ENCODE peak calls at places on chromosomes 2 and 18, in five cellular contexts. L, C, N, M and V are unnamed samples.

GRCh38 chr2:52036853-52037252 is 1004.9 kb upstream of the NRXN1 start:
- DNase-seq in L (no peak), C (no peak), N (no peak), M (no peak), V (no peak)

GRCh38 chr2:2660789-2661355 is 329.8 kb upstream of the MYT1L start:
- DNase-seq in L (no peak), C (no peak), N (no peak), M (no peak), V (no peak)

GRCh38 chr2:8312861-8313768 is 368.7 kb upstream of the ID2 start:
- DNase-seq in L (no peak), C (no peak), N (no peak), M (peak), V (no peak)

GRCh38 chr2:202387608-202388342 is 11.6 kb downstream of the BMPR2 start:
- DNase-seq in L (no peak), C (no peak), N (no peak), M (no peak), V (no peak)

GRCh38 chr2:50143822-50144575 is 887.9 kb downstream of the NRXN1 start:
- DNase-seq in L (no peak), C (no peak), N (peak), M (peak), V (no peak)

GRCh38 chr18:22378672-22379282 is 38.9 kb downstream of the CTAGE1 start:
- DNase-seq in L (no peak), C (peak), N (peak), M (peak), V (no peak)

GRCh38 chr2:205662389-205662965 is 19.8 kb upstream of the NRP2 start:
- DNase-seq in L (no peak), C (no peak), N (no peak), M (no peak), V (no peak)

GRCh38 chr18:60066576-60066975 is 166.8 kb downstream of the PMAIP1 start:
- DNase-seq in L (no peak), C (no peak), N (no peak), M (no peak), V (no peak)

GRCh38 chr2:98486374-98486981 is 41.8 kb downstream of the INPP4A start:
- DNase-seq in L (no peak), C (no peak), N (no peak), M (no peak), V (no peak)

GRCh38 chr2:46635442-46635841 is 156.1 kb downstream of the TMEM247 start:
- DNase-seq in L (no peak), C (no peak), N (no peak), M (no peak), V (no peak)

GRCh38 chr2:233354971-233355574 is 779 bp downstream of the DGKD start:
- DNase-seq in L (peak), C (peak), N (peak), M (peak), V (peak)

GRCh38 chr2:120012363-120012762 is 514 bp upstream of the EPB41L5 start:
- DNase-seq in L (no peak), C (no peak), N (no peak), M (no peak), V (no peak)
- H3K4me3 ChIP-seq in L (peak), C (peak), N (peak), M (peak), V (peak)

GRCh38 chr2:30148850-30149249 is 2.0 kb downstream of the YPEL5 start:
- DNase-seq in L (no peak), C (no peak), N (no peak), M (no peak), V (no peak)

GRCh38 chr2:30150786-30151185 is 4.0 kb downstream of the YPEL5 start:
- DNase-seq in L (no peak), C (no peak), N (no peak), M (no peak), V (no peak)

GRCh38 chr2:30149976-30150375 is 3.2 kb downstream of the YPEL5 start:
- DNase-seq in L (no peak), C (no peak), N (no peak), M (no peak), V (no peak)

GRCh38 chr2:30147715-30148611 is 1.2 kb downstream of the YPEL5 start:
- DNase-seq in L (peak), C (peak), N (peak), M (peak), V (peak)

GRCh38 chr2:30149513-30149912 is 2.7 kb downstream of the YPEL5 start:
- DNase-seq in L (no peak), C (no peak), N (peak), M (no peak), V (no peak)
- H3K27ac ChIP-seq in L (no peak), C (no peak), N (no peak), M (no peak), V (no peak)

GRCh38 chr18:75173125-75173432 is 35.9 kb downstream of the PTGR3 start:
- DNase-seq in L (no peak), C (no peak), N (no peak), M (peak), V (no peak)
- TF ChIP-seq CTCF in L (no peak), C (peak), N (no peak), M (no peak), V (peak)

GRCh38 chr2:101306410-101306809 is 2.1 kb downstream of the RNF149 start:
- DNase-seq in L (no peak), C (no peak), N (no peak), M (no peak), V (no peak)

GRCh38 chr2:101305492-101306123 is 2.9 kb downstream of the RNF149 start:
- DNase-seq in L (no peak), C (no peak), N (no peak), M (peak), V (no peak)

GRCh38 chr2:101303688-101304087 is 4.8 kb downstream of the RNF149 start:
- DNase-seq in L (no peak), C (no peak), N (no peak), M (no peak), V (no peak)

GRCh38 chr2:101307503-101307902 is 998 bp downstream of the RNF149 start:
- DNase-seq in L (no peak), C (no peak), N (no peak), M (no peak), V (no peak)

DNA sequence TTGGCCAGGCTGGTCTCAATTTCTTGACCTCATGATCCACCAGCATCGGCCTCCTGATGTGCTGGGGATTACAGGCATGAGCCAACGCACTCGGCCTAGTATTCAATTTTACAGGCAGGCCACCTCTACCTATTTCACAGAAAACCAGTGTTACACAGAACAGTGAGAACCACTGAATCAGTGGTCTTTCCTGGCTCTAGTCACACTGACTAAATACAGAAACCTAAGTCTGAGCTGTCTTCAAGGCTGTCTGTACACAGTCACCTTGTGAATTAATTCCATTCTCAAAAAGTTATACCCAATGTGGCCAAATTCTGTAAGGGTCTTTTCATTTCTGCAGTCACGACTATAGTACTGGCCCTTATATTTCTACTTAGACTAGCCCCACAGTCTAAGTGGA is 3.5 kb downstream of the RNF149 start:
- DNase-seq in L (no peak), C (no peak), N (no peak), M (no peak), V (no peak)
- H3K4me3 ChIP-seq in L (no peak), C (peak), N (peak), M (no peak), V (no peak)

DNA sequence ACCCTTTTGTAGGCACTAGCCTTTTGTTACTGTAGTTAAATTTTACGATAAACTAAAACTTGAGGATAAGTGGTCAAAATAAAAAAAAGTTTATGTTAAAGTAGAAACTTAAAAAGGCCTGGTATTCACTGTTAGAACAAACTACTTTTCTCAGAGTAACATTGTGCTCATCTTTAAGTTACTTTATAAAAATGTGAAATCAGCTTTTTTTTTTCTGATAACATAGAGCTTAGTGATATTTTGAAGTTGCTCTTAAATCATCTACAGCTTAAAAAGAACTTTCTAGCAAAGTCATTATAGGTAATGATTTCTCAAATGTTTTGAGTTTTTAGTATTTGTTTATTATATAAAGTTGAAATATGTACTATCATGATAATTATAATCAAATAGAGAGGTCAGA is 125.3 kb downstream of the CAMKMT start:
- DNase-seq in L (no peak), C (no peak), N (no peak), M (no peak), V (no peak)
- H3K27ac ChIP-seq in L (no peak), C (no peak), N (no peak), M (no peak), V (no peak)

GRCh38 chr18:58541137-58541788 is 87.6 kb downstream of the ALPK2 start:
- DNase-seq in L (no peak), C (no peak), N (no peak), M (peak), V (no peak)
- TF ChIP-seq CTCF in L (no peak), C (peak), N (peak), M (no peak), V (no peak)

GRCh38 chr2:48512586-48512985 is 17.4 kb upstream of the STON1 start:
- DNase-seq in L (no peak), C (no peak), N (no peak), M (no peak), V (no peak)

GRCh38 chr2:48510329-48510728 is 19.6 kb upstream of the STON1 start:
- DNase-seq in L (no peak), C (no peak), N (no peak), M (no peak), V (no peak)

GRCh38 chr2:48512071-48512470 is 17.9 kb upstream of the STON1 start:
- DNase-seq in L (no peak), C (no peak), N (no peak), M (no peak), V (no peak)

GRCh38 chr2:48504647-48505327 is 25.2 kb upstream of the STON1 start:
- DNase-seq in L (no peak), C (no peak), N (no peak), M (peak), V (no peak)

GRCh38 chr2:48508461-48509124 is 21.4 kb upstream of the STON1 start:
- DNase-seq in L (no peak), C (no peak), N (peak), M (peak), V (no peak)
- H3K4me3 ChIP-seq in L (no peak), C (no peak), N (no peak), M (no peak), V (no peak)

DNA sequence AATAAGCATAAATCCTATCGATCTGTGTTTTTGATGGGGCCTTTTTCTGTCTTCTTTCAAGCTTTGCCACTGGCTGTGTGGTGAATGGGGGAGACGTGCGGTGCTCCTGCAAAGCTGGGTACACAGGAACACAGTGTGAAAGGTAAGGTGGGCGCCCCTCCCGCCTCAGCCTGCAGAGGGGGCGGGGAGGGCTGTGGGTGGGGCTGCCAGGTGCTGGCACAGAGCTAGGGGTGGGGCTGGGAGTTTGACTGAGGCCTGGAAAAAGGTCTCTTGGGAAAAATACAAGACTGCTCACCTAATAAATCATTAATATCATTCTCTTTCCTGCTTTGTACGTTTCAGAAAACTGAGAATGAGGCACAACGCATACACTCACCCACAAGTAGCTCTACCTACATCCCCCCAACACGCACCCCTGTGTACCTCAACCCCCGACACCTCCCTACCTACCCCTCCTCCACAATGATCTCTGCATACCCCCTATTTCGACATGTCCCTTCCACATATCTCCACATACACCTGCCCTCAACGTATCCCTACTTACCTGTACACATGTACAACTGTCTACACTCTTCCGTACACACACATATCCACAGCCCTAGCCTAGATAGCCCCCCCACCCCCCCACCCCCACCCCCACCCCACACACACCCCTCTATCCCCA is 129.7 kb upstream of the TTC39C start:
- DNase-seq in L (peak), C (no peak), N (no peak), M (no peak), V (no peak)
- H3K27ac ChIP-seq in L (peak), C (peak), N (no peak), M (no peak), V (no peak)